ENCODE peak calls at places on chromosomes 13 and 19, in ten cellular contexts. Z is CD8-positive, alpha-beta T cell; N is OCI-LY7; Q is SJCRH30; P is GM23248; X is effector memory CD4-positive, alpha-beta T cell; I is mucosa of descending colon; V is pancreas; G is colonic mucosa; D is WERI-Rb-1. U is an unnamed sample.

GRCh38 chr19:8487137-8487851 is 15.1 kb downstream of the PRAM1 start:
- DNase-seq in Z (peak; percentile 83), N (no peak), Q (no peak), P (no peak), X (peak; percentile 45), I (peak; percentile 31), V (peak; percentile 9), G (no peak), D (no peak), U (peak; percentile 34)

GRCh38 chr13:110306960-110307696 is at the start of the genes COL4A1 and COL4A2:
- DNase-seq in Z (no peak), N (no peak), Q (peak; percentile 74), P (peak; percentile 79), X (no peak), I (peak; percentile 69), V (peak; percentile 63), G (peak; percentile 54), D (peak; percentile 79), U (no peak)

GRCh38 chr13:79448413-79448812 is 32.5 kb upstream of the NDFIP2 start:
- DNase-seq in Z (no peak), N (no peak), Q (peak; percentile 17), P (peak; percentile 11), X (no peak), I (no peak), V (no peak), G (no peak), D (no peak), U (no peak)

GRCh38 chr19:48372904-48373303 is 8.7 kb downstream of the SYNGR4 start:
- DNase-seq in Z (no peak), N (no peak), Q (no peak), P (peak; percentile 31), X (no peak), I (no peak), V (no peak), G (peak; percentile 70), D (no peak), U (no peak)

GRCh38 chr19:14826006-14826405 is 9.0 kb downstream of the OR7A5 start:
- DNase-seq in Z (no peak), N (no peak), Q (no peak), P (no peak), X (no peak), I (no peak), V (no peak), G (no peak), D (no peak), U (no peak)

GRCh38 chr13:41456768-41457588 is at the start of gene RGCC:
- DNase-seq in Z (peak; percentile 88), N (peak; percentile 80), Q (no peak), P (peak; percentile 91), X (peak; percentile 95), I (peak; percentile 86), V (peak; percentile 75), G (peak; percentile 82), D (peak; percentile 46), U (peak; percentile 98)

GRCh38 chr13:30872685-30873443 is 33.2 kb upstream of the MEDAG start:
- DNase-seq in Z (no peak), N (no peak), Q (peak; percentile 71), P (peak; percentile 95), X (no peak), I (no peak), V (no peak), G (no peak), D (no peak), U (no peak)

GRCh38 chr19:35807633-35808032 is 5.0 kb downstream of the PRODH2 start:
- DNase-seq in Z (no peak), N (no peak), Q (no peak), P (no peak), X (no peak), I (no peak), V (no peak), G (no peak), D (no peak), U (no peak)

GRCh38 chr19:3743486-3743885 is 18.0 kb downstream of the APBA3 start:
- DNase-seq in Z (no peak), N (peak; percentile 58), Q (peak; percentile 42), P (peak; percentile 23), X (no peak), I (no peak), V (no peak), G (no peak), D (no peak), U (no peak)

GRCh38 chr13:33642374-33643065 is 175.4 kb upstream of the RFC3 start:
- DNase-seq in Z (no peak), N (no peak), Q (no peak), P (peak; percentile 91), X (no peak), I (no peak), V (no peak), G (no peak), D (no peak), U (no peak)

GRCh38 chr19:18478545-18479311 is 40.8 kb upstream of the ISYNA1 start:
- DNase-seq in Z (peak; percentile 56), N (peak; percentile 83), Q (peak; percentile 77), P (peak; percentile 93), X (peak; percentile 71), I (peak; percentile 58), V (no peak), G (peak; percentile 67), D (peak; percentile 40), U (no peak)

DNA sequence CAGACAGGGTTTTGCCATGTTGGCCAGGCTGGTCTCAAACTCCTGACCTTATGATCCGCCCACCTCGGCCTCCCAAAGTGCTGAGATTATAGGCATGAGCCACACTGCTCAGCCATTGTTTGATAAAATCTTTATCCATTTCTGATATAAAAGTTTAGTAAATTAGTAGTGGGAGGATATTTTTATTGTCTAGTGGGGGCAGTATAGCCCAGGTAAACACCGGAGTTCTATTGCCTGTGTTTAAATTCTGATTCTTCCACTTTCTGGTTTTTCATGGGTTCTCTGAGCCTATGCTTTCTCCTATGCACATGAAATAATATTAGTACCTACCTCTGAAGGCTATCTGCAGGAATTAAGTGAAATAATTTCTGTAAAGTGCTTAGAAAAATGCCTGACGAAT is 20.1 kb upstream of the ARHGEF18 start:
- DNase-seq in Z (no peak), N (peak; percentile 63), Q (no peak), P (no peak), X (no peak), I (no peak), V (no peak), G (no peak), D (no peak), U (no peak)
- H3K9me3 ChIP-seq in Z (no peaks in the 10 kb centered on the region), N (no peaks in the 10 kb centered on the region), Q (no peaks in the 10 kb centered on the region), P (no peaks in the 10 kb centered on the region), X (no peaks in the 10 kb centered on the region), I (peaks cover 8% of the 10 kb centered on the region), V (no peaks in the 10 kb centered on the region), G (no peaks in the 10 kb centered on the region), D (peaks cover 7% of the 10 kb centered on the region), U (no peaks in the 10 kb centered on the region)

GRCh38 chr19:37513397-37513796 is 6.7 kb downstream of the ZNF793 start:
- DNase-seq in Z (no peak), N (no peak), Q (no peak), P (no peak), X (no peak), I (no peak), V (no peak), G (no peak), D (no peak), U (no peak)
- H3K9me3 ChIP-seq in Z (peaks cover 14% of the 10 kb centered on the region), N (no peaks in the 10 kb centered on the region), Q (peaks cover 3% of the 10 kb centered on the region), P (peaks cover 5% of the 10 kb centered on the region), X (peaks cover 9% of the 10 kb centered on the region), I (peaks cover 32% of the 10 kb centered on the region), V (no peaks in the 10 kb centered on the region), G (no peaks in the 10 kb centered on the region), D (no peaks in the 10 kb centered on the region), U (no peaks in the 10 kb centered on the region)

DNA sequence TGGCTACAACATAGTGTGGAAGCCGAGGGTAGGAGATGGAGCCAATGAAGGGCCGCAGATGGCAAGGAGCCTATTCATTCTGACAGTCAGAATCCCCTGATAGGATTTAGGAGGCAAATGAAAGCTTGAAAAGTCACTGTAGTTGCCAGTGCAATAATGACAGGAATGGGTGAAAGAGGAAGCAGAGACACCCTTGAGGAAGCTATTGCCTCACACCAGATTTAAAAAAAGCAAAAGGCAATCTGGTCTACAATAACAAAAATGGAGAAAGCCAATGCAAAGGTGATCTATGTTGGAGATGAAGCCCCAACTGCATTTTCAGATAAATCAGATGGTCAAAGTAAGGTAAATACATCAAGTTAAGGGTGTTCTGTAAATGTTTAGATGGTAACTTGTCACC is 158.5 kb downstream of the TUBA3C start:
- DNase-seq in Z (no peak), N (no peak), Q (no peak), P (no peak), X (no peak), I (no peak), V (no peak), G (no peak), D (no peak), U (no peak)
- H3K9me3 ChIP-seq in Z (no peaks in the 10 kb centered on the region), N (no peaks in the 10 kb centered on the region), Q (no peaks in the 10 kb centered on the region), P (no peaks in the 10 kb centered on the region), X (no peaks in the 10 kb centered on the region), I (peaks cover 40% of the 10 kb centered on the region), V (no peaks in the 10 kb centered on the region), G (no peaks in the 10 kb centered on the region), D (no peaks in the 10 kb centered on the region), U (no peaks in the 10 kb centered on the region)

GRCh38 chr13:19061278-19061677 is 120.3 kb downstream of the TUBA3C start:
- DNase-seq in Z (no peak), N (no peak), Q (no peak), P (no peak), X (no peak), I (no peak), V (no peak), G (no peak), D (no peak), U (no peak)

GRCh38 chr13:19059016-19059780 is 122.4 kb downstream of the TUBA3C start:
- DNase-seq in Z (no peak), N (no peak), Q (no peak), P (no peak), X (no peak), I (no peak), V (no peak), G (no peak), D (no peak), U (no peak)

GRCh38 chr13:19062019-19062646 is 119.5 kb downstream of the TUBA3C start:
- DNase-seq in Z (no peak), N (no peak), Q (no peak), P (no peak), X (no peak), I (no peak), V (no peak), G (no peak), D (no peak), U (no peak)

GRCh38 chr13:19058566-19058965 is 123.1 kb downstream of the TUBA3C start:
- DNase-seq in Z (no peak), N (no peak), Q (no peak), P (no peak), X (no peak), I (no peak), V (no peak), G (no peak), D (no peak), U (no peak)

DNA sequence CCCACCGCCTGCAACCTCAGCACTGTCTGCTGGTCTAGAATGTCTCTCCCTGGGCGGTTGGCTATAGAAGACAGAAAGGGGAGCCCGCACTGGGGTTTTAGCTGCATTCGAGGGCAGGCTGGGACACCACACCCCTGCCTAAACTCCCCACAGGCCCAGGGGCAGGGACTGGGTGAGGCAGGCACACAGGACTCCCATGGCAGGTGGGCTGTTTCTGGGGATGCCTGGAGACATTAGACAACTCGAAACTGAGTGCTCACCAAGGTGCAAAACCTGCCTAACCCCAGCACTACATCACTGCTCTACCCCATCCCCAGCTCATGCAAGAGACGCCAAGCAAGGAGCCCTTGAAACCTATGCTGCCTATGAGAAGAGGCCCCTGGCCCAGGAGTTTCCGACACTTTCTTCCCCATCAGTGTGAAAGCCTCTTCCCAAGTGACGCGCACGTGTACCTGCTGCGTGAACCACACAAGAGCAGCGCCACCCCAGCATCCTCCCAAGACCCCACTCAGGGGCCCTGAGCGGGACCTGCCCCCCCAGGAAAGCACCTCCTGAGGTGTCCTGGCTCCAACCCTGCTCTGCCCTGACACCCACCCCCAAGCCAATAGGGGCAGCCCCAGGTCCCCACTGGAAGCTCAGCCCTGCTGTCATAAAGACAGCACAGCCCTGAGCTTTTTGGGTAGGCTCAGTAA is 121.2 kb downstream of the TUBA3C start:
- DNase-seq in Z (no peak), N (no peak), Q (no peak), P (no peak), X (no peak), I (no peak), V (no peak), G (no peak), D (no peak), U (no peak)
- H3K9me3 ChIP-seq in Z (no peaks in the 10 kb centered on the region), N (no peaks in the 10 kb centered on the region), Q (no peaks in the 10 kb centered on the region), P (no peaks in the 10 kb centered on the region), X (no peaks in the 10 kb centered on the region), I (peaks cover 96% of the 10 kb centered on the region), V (no peaks in the 10 kb centered on the region), G (no peaks in the 10 kb centered on the region), D (peaks cover 4% of the 10 kb centered on the region), U (no peaks in the 10 kb centered on the region)